ENCODE peak calls at places on chromosomes 13 and 19, in five cellular contexts. N is nephron progenitor cell, A is thoracic aorta, B is astrocyte, K is GM12878. H is an unnamed sample.

GRCh38 chr19:45161715-45162463 is 1.1 kb upstream of the NKPD1 start:
- DNase-seq in A (no peak), K (no peak), N (peak), B (no peak), H (no peak)

GRCh38 chr19:10289167-10289835 is 451 bp upstream of the ICAM5 start:
- DNase-seq in N (peak), B (no peak), K (no peak), A (no peak), H (no peak)

GRCh38 chr19:3135961-3136683 is at the start of gene GNA15:
- DNase-seq in N (no peak), K (no peak), B (no peak), A (no peak), H (no peak)

GRCh38 chr13:44165172-44165894 is 208.3 kb upstream of the SERP2 start:
- DNase-seq in K (no peak), N (no peak), B (no peak), A (no peak), H (no peak)

GRCh38 chr13:50230365-50230978 is 215.2 kb downstream of the KCNRG start:
- DNase-seq in N (no peak), K (no peak), B (peak), A (no peak), H (no peak)

GRCh38 chr13:20495087-20496023 is 30.3 kb downstream of the CRYL1 start:
- DNase-seq in K (peak), A (peak), B (peak), N (peak), H (peak)

GRCh38 chr13:31807090-31807541 is 67.8 kb downstream of the RXFP2 start:
- DNase-seq in N (no peak), B (peak), A (no peak), K (no peak), H (no peak)

GRCh38 chr13:107650081-107650701 is 565.1 kb downstream of the LIG4 start:
- DNase-seq in K (no peak), B (peak), N (peak), A (no peak), H (peak)

GRCh38 chr13:113794086-113794485 is 35.1 kb downstream of the TMEM255B start:
- DNase-seq in B (no peak), A (no peak), N (no peak), K (no peak), H (no peak)

GRCh38 chr13:51826606-51827005 is 18.4 kb downstream of the TMEM272 start:
- DNase-seq in N (no peak), A (no peak), B (no peak), K (no peak), H (no peak)

GRCh38 chr13:68727788-68728187 is 1379.8 kb upstream of the ATXN8OS start:
- DNase-seq in A (no peak), K (no peak), N (no peak), B (no peak), H (no peak)

GRCh38 chr19:49387936-49388372 is at the start of gene KASH5:
- DNase-seq in B (no peak), N (no peak), A (no peak), K (no peak), H (no peak)

GRCh38 chr13:27636624-27637288 is 15.1 kb downstream of the POLR1D start:
- DNase-seq in B (peak), N (no peak), K (no peak), A (no peak), H (no peak)

GRCh38 chr13:25980255-25980654 is 71.6 kb downstream of the SHISA2 start:
- DNase-seq in N (peak), B (no peak), A (no peak), K (no peak), H (no peak)

GRCh38 chr19:13057744-13058143 is 44.9 kb downstream of the LYL1 start:
- DNase-seq in A (no peak), N (no peak), K (no peak), B (no peak), H (no peak)

GRCh38 chr13:51938454-51938853 is 72.8 kb downstream of the ATP7B start:
- DNase-seq in B (no peak), K (no peak), N (no peak), A (no peak), H (no peak)

GRCh38 chr19:10987621-10988297 is 26.9 kb downstream of the SMARCA4 start:
- DNase-seq in A (no peak), K (no peak), B (no peak), N (no peak), H (no peak)

GRCh38 chr19:46717034-46717715 is at the start of gene PRKD2:
- DNase-seq in K (no peak), B (peak), A (peak), N (peak), H (peak)

GRCh38 chr19:46716672-46717033 is 261 bp downstream of the PRKD2 start:
- DNase-seq in N (peak), K (no peak), B (no peak), A (no peak), H (no peak)

GRCh38 chr19:46714523-46715106 is 2.3 kb downstream of the PRKD2 start:
- DNase-seq in N (no peak), K (no peak), A (no peak), B (no peak), H (no peak)

GRCh38 chr19:46715620-46716012 is 1.3 kb downstream of the PRKD2 start:
- DNase-seq in B (no peak), A (no peak), K (no peak), N (no peak), H (no peak)

GRCh38 chr19:46716013-46716671 is 772 bp downstream of the PRKD2 start:
- DNase-seq in A (no peak), B (no peak), K (no peak), N (peak), H (no peak)
- TF ChIP-seq CTCF in A (no peak), B (no peak), K (no peak), N (peak), H (no peak)

GRCh38 chr19:17389957-17390664 is 3.9 kb downstream of the CCDC194 start:
- DNase-seq in A (no peak), N (no peak), K (no peak), B (no peak), H (no peak)
- TF ChIP-seq CTCF in A (no peak), N (peak), K (no peak), B (peak), H (no peak)

DNA sequence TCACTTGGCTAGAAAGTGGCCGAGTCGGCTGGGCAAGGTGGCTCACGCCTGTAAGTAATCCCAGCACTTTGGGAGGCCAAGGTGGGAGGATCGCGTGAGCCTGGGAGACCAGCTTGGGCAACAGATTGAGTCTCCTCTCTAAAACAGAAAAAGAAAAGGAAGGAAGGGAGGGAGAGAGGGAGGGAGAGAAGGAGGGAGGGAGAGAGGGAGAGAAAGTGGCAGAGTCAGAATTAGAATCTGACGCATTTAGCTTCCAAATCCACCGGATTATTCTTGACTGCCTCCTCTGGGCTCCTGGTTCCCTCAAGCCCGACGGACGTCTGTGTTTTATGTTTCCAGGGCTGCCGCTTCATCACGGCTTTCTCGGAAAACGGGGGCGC is 22.5 kb downstream of the LRFN3 start:
- DNase-seq in K (no peak), A (no peak), B (no peak), N (no peak), H (no peak)
- TF ChIP-seq CTCF in K (no peak), A (no peak), B (no peak), N (no peak), H (no peak)

GRCh38 chr19:29664753-29665214 is 477 bp upstream of the PLEKHF1 start:
- DNase-seq in B (no peak), N (no peak), A (no peak), K (no peak), H (no peak)
- TF ChIP-seq CTCF in B (no peak), N (no peak), A (no peak), K (no peak), H (no peak)

GRCh38 chr13:98394820-98395510 is 181.9 kb downstream of the STK24 start:
- DNase-seq in N (no peak), A (no peak), K (no peak), B (no peak), H (no peak)

GRCh38 chr13:98399756-98400155 is 177.2 kb downstream of the STK24 start:
- DNase-seq in K (no peak), B (no peak), N (no peak), A (no peak), H (no peak)

GRCh38 chr13:98397861-98398260 is 179.0 kb downstream of the STK24 start:
- DNase-seq in K (no peak), A (no peak), B (no peak), N (no peak), H (no peak)

GRCh38 chr13:98396071-98396710 is 180.7 kb downstream of the STK24 start:
- DNase-seq in N (no peak), A (no peak), K (no peak), B (no peak), H (no peak)

DNA sequence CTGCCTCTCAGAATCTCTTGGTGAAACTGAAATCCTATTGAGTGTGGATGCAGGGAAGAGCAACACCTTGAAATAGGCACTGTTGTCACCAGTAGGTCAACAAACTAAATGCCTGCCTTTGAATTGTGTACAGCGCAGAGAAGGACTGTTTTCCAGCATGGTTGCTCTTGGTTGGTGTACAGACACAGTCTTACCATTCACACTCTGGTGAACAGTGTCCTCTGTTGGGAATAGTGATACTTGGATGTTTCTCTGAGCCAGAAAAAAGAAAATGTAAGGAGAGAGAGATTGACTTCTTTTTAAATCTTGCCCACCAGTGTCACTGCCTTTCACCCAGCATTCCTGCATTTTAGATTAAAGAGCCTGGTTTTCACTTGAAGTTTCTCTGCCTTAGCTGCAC is 179.7 kb downstream of the STK24 start:
- DNase-seq in B (peak), A (no peak), N (no peak), K (no peak), H (no peak)
- TF ChIP-seq CTCF in B (peak), A (no peak), N (no peak), K (no peak), H (no peak)

DNA sequence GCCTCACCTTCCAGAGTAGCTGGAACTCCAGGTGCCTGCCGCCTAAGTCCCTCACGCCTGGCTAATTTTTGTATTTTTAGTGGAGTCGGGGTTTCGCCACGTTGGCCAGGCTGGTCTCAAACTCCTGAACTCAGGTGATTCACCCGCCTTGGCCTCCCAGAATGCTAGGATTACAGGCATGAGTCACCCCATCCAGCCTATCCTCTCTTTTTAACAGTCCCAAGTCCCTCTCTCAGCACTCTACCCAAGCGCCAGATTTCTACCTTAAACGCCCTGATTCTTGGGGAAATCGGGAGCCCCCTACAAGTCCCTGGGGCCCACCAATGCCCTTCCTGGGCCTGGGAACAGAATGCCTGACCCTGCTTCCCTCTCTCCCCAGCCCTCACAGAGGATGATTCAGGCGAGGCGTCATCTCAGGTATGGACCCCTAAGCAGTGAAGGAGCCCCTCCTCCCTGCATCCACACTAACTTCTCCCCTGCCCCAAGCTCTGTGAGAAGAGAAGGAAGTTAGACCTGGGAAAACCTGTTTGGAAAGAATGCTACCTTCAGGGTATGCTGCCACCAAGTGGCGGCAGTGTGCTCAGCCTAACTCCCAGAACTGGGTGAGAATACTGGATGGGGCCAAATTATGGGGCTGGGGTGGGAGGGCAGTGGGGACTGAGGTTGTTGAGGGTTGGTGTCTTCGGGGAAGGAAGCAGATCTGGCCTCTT is 20.8 kb upstream of the EBI3 start:
- DNase-seq in N (no peak), K (no peak), B (peak), A (no peak), H (no peak)
- TF ChIP-seq CTCF in N (no peak), K (peak), B (peak), A (no peak), H (no peak)

H was measured in omental fat pad.